ENCODE peak calls at places on chromosomes 7 and 10, in eight cellular contexts. A is cardiac septum; Q is dorsolateral prefrontal cortex; N is PC-3; C is tibial nerve; Y is CD8-positive, alpha-beta memory T cell; M is mammary epithelial cell; J is posterior vena cava. D is an unnamed sample.

GRCh38 chr10:58919927-58920654 is 256.4 kb upstream of the PHYHIPL start:
- DNase-seq in M (peak), Q (no peak), Y (no peak), A (no peak), C (no peak), N (peak), J (no peak), D (no peak)

GRCh38 chr10:116001266-116001857 is 271.6 kb downstream of the GFRA1 start:
- DNase-seq in M (no peak), Q (peak), A (no peak), N (no peak), Y (no peak), C (no peak), J (no peak), D (no peak)

GRCh38 chr7:4650471-4651047 is 31.5 kb upstream of the FOXK1 start:
- DNase-seq in N (no peak), J (no peak), C (no peak), Q (peak), Y (no peak), M (no peak), A (no peak), D (peak)

GRCh38 chr10:110081914-110082313 is 74.1 kb downstream of the ADD3 start:
- DNase-seq in A (no peak), C (peak), J (no peak), Q (no peak), M (peak), N (peak), Y (no peak), D (no peak)

GRCh38 chr10:79397575-79398303 is 47.7 kb downstream of the ZCCHC24 start:
- DNase-seq in C (no peak), Q (no peak), M (no peak), A (no peak), Y (no peak), J (peak), N (no peak), D (no peak)

GRCh38 chr10:117262296-117263293 is 21.7 kb downstream of the SLC18A2 start:
- DNase-seq in A (no peak), N (peak), J (no peak), M (no peak), Q (no peak), C (no peak), Y (no peak), D (no peak)

GRCh38 chr10:12703141-12703540 is 298.4 kb downstream of the CCDC3 start:
- DNase-seq in Q (no peak), N (peak), A (no peak), C (no peak), J (no peak), M (no peak), Y (no peak), D (no peak)

GRCh38 chr10:132354356-132355094 is 22.5 kb downstream of the LRRC27 start:
- DNase-seq in Q (peak), J (peak), C (no peak), Y (no peak), A (peak), M (no peak), N (no peak), D (peak)

GRCh38 chr7:55570218-55570873 is 2.0 kb downstream of the VOPP1 start:
- DNase-seq in J (no peak), Q (no peak), A (no peak), N (no peak), C (no peak), Y (no peak), M (no peak), D (no peak)

GRCh38 chr7:48389977-48390376 is 218.7 kb downstream of the ABCA13 start:
- DNase-seq in C (peak), N (peak), J (no peak), Q (no peak), A (no peak), M (peak), Y (no peak), D (no peak)

GRCh38 chr10:130049244-130049643 is 61.4 kb downstream of the C10orf143 start:
- DNase-seq in M (no peak), N (no peak), Q (no peak), J (peak), C (no peak), Y (no peak), A (no peak), D (no peak)

GRCh38 chr7:33853361-33854062 is 51.8 kb upstream of the BMPER start:
- DNase-seq in M (peak), A (no peak), N (no peak), C (no peak), Y (no peak), J (no peak), Q (no peak), D (no peak)

GRCh38 chr10:7902413-7902812 is 84.1 kb downstream of the TAF3 start:
- DNase-seq in Y (no peak), J (no peak), M (no peak), C (no peak), N (no peak), Q (no peak), A (no peak), D (no peak)

GRCh38 chr7:128020161-128020560 is 11.1 kb downstream of the LRRC4 start:
- DNase-seq in Q (no peak), J (no peak), C (no peak), A (no peak), Y (no peak), N (no peak), M (no peak), D (no peak)

GRCh38 chr10:87575851-87576250 is 71.2 kb downstream of the MINPP1 start:
- DNase-seq in J (no peak), Q (no peak), Y (no peak), M (no peak), N (no peak), A (no peak), C (no peak), D (no peak)

GRCh38 chr10:77416327-77417135 is 221.1 kb downstream of the KCNMA1 start:
- DNase-seq in A (peak), C (no peak), N (peak), M (peak), Q (no peak), J (no peak), Y (no peak), D (no peak)

GRCh38 chr10:601356-601963 is 88.0 kb downstream of the DIP2C start:
- DNase-seq in Y (no peak), A (no peak), N (no peak), J (peak), M (no peak), C (no peak), Q (no peak), D (no peak)

GRCh38 chr7:154844955-154845354 is 158.0 kb downstream of the PAXIP1 start:
- DNase-seq in A (no peak), M (no peak), J (no peak), Y (no peak), C (no peak), N (no peak), Q (no peak), D (no peak)

GRCh38 chr7:30789334-30789711 is 18.1 kb downstream of the MINDY4 start:
- DNase-seq in Y (no peak), Q (no peak), J (no peak), C (no peak), M (peak), N (peak), A (no peak), D (no peak)

GRCh38 chr7:121447939-121448338 is 51.8 kb upstream of the FAM3C start:
- DNase-seq in Y (no peak), N (no peak), M (no peak), Q (no peak), A (no peak), C (no peak), J (no peak), D (no peak)

GRCh38 chr10:79009144-79009543 is 59.6 kb upstream of the ZMIZ1 start:
- DNase-seq in Q (no peak), C (no peak), A (no peak), Y (no peak), J (no peak), M (no peak), N (no peak), D (no peak)

GRCh38 chr7:135199439-135199838 is 11.9 kb downstream of the WDR91 start:
- DNase-seq in A (no peak), Q (no peak), N (no peak), C (no peak), Y (no peak), M (no peak), J (no peak), D (no peak)

GRCh38 chr10:102549549-102549948 is 45.8 kb downstream of the SUFU start:
- DNase-seq in J (peak), Q (no peak), A (peak), M (no peak), N (no peak), C (no peak), Y (no peak), D (no peak)

GRCh38 chr7:29883462-29884398 is 77.4 kb downstream of the WIPF3 start:
- DNase-seq in C (no peak), M (no peak), J (no peak), N (peak), Y (no peak), A (no peak), Q (no peak), D (no peak)

GRCh38 chr10:43952760-43953159 is 304.1 kb upstream of the ZNF32 start:
- DNase-seq in M (no peak), A (no peak), N (no peak), Q (no peak), J (no peak), C (no peak), Y (no peak), D (no peak)

GRCh38 chr10:79044036-79044664 is 24.6 kb upstream of the ZMIZ1 start:
- DNase-seq in Y (no peak), Q (peak), M (no peak), J (peak), N (no peak), C (no peak), A (peak), D (peak)

GRCh38 chr7:104341545-104341944 is 13.1 kb downstream of the LHFPL3 start:
- DNase-seq in Y (no peak), M (no peak), J (no peak), Q (no peak), N (peak), A (no peak), C (no peak), D (no peak)

GRCh38 chr10:110446954-110447608 is 50.6 kb upstream of the DUSP5 start:
- DNase-seq in A (peak), Q (no peak), J (peak), C (no peak), Y (no peak), M (peak), N (peak), D (peak)

GRCh38 chr7:36048141-36048901 is 104.7 kb upstream of the EEPD1 start:
- DNase-seq in A (no peak), M (peak), C (peak), Q (no peak), Y (no peak), N (peak), J (no peak), D (peak)

GRCh38 chr10:130834170-130834569 is 477.4 kb downstream of the TCERG1L start:
- DNase-seq in A (no peak), N (no peak), J (no peak), M (no peak), Y (no peak), C (no peak), Q (no peak), D (no peak)

GRCh38 chr7:137953692-137954470 is 48.0 kb downstream of the CREB3L2 start:
- DNase-seq in Y (no peak), J (no peak), Q (no peak), N (peak), A (no peak), C (no peak), M (peak), D (no peak)

GRCh38 chr7:139321071-139321745 is 19.9 kb upstream of the FMC1 start:
- DNase-seq in Q (no peak), N (peak), A (no peak), M (peak), Y (no peak), J (no peak), C (no peak), D (no peak)

GRCh38 chr10:43140414-43140813 is 2.2 kb downstream of the CSGALNACT2 start:
- DNase-seq in Q (no peak), A (no peak), Y (no peak), M (peak), C (no peak), N (peak), J (no peak), D (no peak)

GRCh38 chr10:3036155-3036554 is 31.2 kb upstream of the PFKP start:
- DNase-seq in N (no peak), C (no peak), Y (no peak), M (no peak), J (no peak), A (no peak), Q (no peak), D (no peak)

GRCh38 chr10:92757066-92757716 is 67.4 kb downstream of the HHEX start:
- DNase-seq in A (peak), C (peak), Y (no peak), J (peak), Q (peak), M (peak), N (peak), D (peak)

D was measured in sigmoid colon.